ENCODE peak calls at places on chromosomes 1 and 21, in six cellular contexts. V is head of caudate nucleus; R is LoVo; T is naive thymus-derived CD8-positive, alpha-beta T cell; X is lower lobe of right lung; Z is HTR-8/SVneo. D is an unnamed sample.

GRCh38 chr1:167454304-167454928 is 63.9 kb downstream of the CD247 start:
- DNase-seq in Z (no peak), R (no peak), T (peak), X (no peak), V (no peak), D (no peak)

GRCh38 chr1:184419734-184420161 is 32.9 kb downstream of the C1orf21 start:
- DNase-seq in Z (no peak), T (no peak), R (no peak), X (no peak), V (no peak), D (no peak)

GRCh38 chr21:36202721-36203602 is 46.3 kb downstream of the DOP1B start:
- DNase-seq in R (no peak), X (no peak), Z (no peak), V (no peak), T (no peak), D (no peak)

GRCh38 chr1:27872802-27873665 is 690 bp downstream of the THEMIS2 start:
- DNase-seq in X (no peak), Z (no peak), V (no peak), R (no peak), T (peak), D (no peak)

GRCh38 chr21:37484535-37485474 is 118.2 kb downstream of the DYRK1A start:
- DNase-seq in V (no peak), T (no peak), X (no peak), Z (no peak), R (no peak), D (no peak)

GRCh38 chr1:212255705-212256307 is 29.4 kb upstream of the PPP2R5A start:
- DNase-seq in Z (no peak), V (no peak), X (no peak), T (no peak), R (no peak), D (no peak)

GRCh38 chr1:29901618-29902017 is 665.3 kb downstream of the PTPRU start:
- DNase-seq in X (no peak), V (no peak), T (no peak), Z (no peak), R (no peak), D (no peak)

GRCh38 chr1:38826262-38826661 is 33.3 kb downstream of the RRAGC start:
- DNase-seq in T (no peak), X (no peak), R (no peak), Z (no peak), V (no peak), D (no peak)

GRCh38 chr1:86757272-86757984 is 53.1 kb downstream of the SH3GLB1 start:
- DNase-seq in T (no peak), X (no peak), R (no peak), V (no peak), Z (no peak), D (no peak)

GRCh38 chr21:45577806-45578801 is 35.9 kb upstream of the SLC19A1 start:
- DNase-seq in T (no peak), V (no peak), X (peak), Z (no peak), R (peak), D (peak)

GRCh38 chr1:179129702-179130473 is 48.0 kb downstream of the TOR3A start:
- DNase-seq in R (peak), V (no peak), Z (no peak), T (peak), X (no peak), D (no peak)

GRCh38 chr1:235809949-235810348 is 56.8 kb downstream of the LYST start:
- DNase-seq in X (no peak), R (no peak), T (no peak), V (no peak), Z (no peak), D (no peak)

GRCh38 chr1:213060836-213061235 is 9.8 kb downstream of the RPS6KC1 start:
- DNase-seq in Z (no peak), R (no peak), X (no peak), T (no peak), V (no peak), D (no peak)

GRCh38 chr1:171627020-171627419 is 5.0 kb downstream of the MYOCOS start:
- DNase-seq in Z (no peak), V (no peak), R (no peak), T (no peak), X (no peak), D (no peak)

GRCh38 chr1:173016409-173016808 is 34.3 kb downstream of the TNFSF18 start:
- DNase-seq in X (no peak), T (no peak), R (no peak), Z (no peak), V (no peak), D (no peak)

GRCh38 chr1:55362558-55362957 is 147.4 kb upstream of the USP24 start:
- DNase-seq in R (no peak), V (no peak), Z (no peak), X (no peak), T (no peak), D (no peak)

GRCh38 chr1:217921126-217921900 is 290.2 kb downstream of the SPATA17 start:
- DNase-seq in V (no peak), T (no peak), X (no peak), Z (no peak), R (no peak), D (no peak)

GRCh38 chr1:241553886-241554592 is 21.9 kb downstream of the KMO start:
- DNase-seq in R (no peak), Z (no peak), X (peak), V (no peak), T (no peak), D (no peak)

GRCh38 chr1:226637147-226637935 is 88.8 kb downstream of the STUM start:
- DNase-seq in Z (no peak), X (no peak), T (no peak), V (peak), R (no peak), D (no peak)

GRCh38 chr1:53325326-53326087 is 2.4 kb downstream of the LRP8 start:
- DNase-seq in Z (no peak), R (no peak), V (no peak), X (peak), T (no peak), D (no peak)

GRCh38 chr1:226888021-226888420 is 17.6 kb downstream of the PSEN2 start:
- DNase-seq in X (no peak), V (no peak), R (no peak), Z (no peak), T (no peak), D (no peak)

GRCh38 chr1:89692601-89693503 is 59.9 kb downstream of the LRRC8C start:
- DNase-seq in R (no peak), X (no peak), T (no peak), Z (no peak), V (no peak), D (no peak)

GRCh38 chr1:42422672-42423236 is 33.1 kb downstream of the ZMYND12 start:
- DNase-seq in X (no peak), Z (no peak), V (no peak), R (no peak), T (no peak), D (no peak)

GRCh38 chr1:29235955-29236742 is at the start of gene PTPRU:
- DNase-seq in V (peak), T (peak), Z (peak), X (peak), R (peak), D (peak)

GRCh38 chr1:8015036-8015808 is 10.9 kb downstream of the ERRFI1 start:
- DNase-seq in V (peak), Z (peak), R (peak), X (no peak), T (peak), D (no peak)

GRCh38 chr21:28991861-28992525 is 684 bp downstream of the LTN1 start:
- DNase-seq in R (peak), T (no peak), V (peak), X (no peak), Z (no peak), D (no peak)

GRCh38 chr1:247638781-247639180 is 33.4 kb downstream of the OR2G3 start:
- DNase-seq in Z (no peak), R (no peak), X (no peak), T (no peak), V (no peak), D (no peak)

GRCh38 chr1:31324093-31324492 is 27.3 kb downstream of the ZCCHC17 start:
- DNase-seq in X (no peak), T (no peak), V (no peak), R (no peak), Z (no peak), D (no peak)

GRCh38 chr21:42438316-42439205 is 34.9 kb downstream of the UBASH3A start:
- DNase-seq in X (no peak), R (no peak), Z (no peak), V (no peak), T (no peak), D (no peak)

GRCh38 chr1:89781494-89782126 is 39.2 kb upstream of the LRRC8D start:
- DNase-seq in T (peak), X (no peak), V (no peak), R (no peak), Z (no peak), D (peak)

GRCh38 chr1:47179988-47180563 is 9.8 kb downstream of the PDZK1IP1 start:
- DNase-seq in X (no peak), Z (no peak), R (no peak), T (no peak), V (no peak), D (no peak)

GRCh38 chr21:32096411-32096810 is 182.4 kb downstream of the MIS18A start:
- DNase-seq in T (no peak), X (no peak), Z (no peak), R (no peak), V (peak), D (no peak)

GRCh38 chr1:119453021-119453420 is 38.1 kb downstream of the HSD3B2 start:
- DNase-seq in X (no peak), T (no peak), Z (no peak), V (no peak), R (peak), D (no peak)

GRCh38 chr1:160083968-160084770 is 2.8 kb downstream of the KCNJ9 start:
- DNase-seq in V (peak), T (peak), X (peak), R (no peak), Z (peak), D (peak)

GRCh38 chr1:4690951-4691675 is 36.7 kb downstream of the AJAP1 start:
- DNase-seq in X (no peak), R (no peak), V (no peak), Z (peak), T (no peak), D (no peak)

GRCh38 chr1:44390277-44390676 is 14.8 kb upstream of the RNF220 start:
- DNase-seq in V (no peak), R (peak), Z (peak), T (no peak), X (no peak), D (no peak)

GRCh38 chr1:114468047-114468446 is 43.0 kb downstream of the TRIM33 start:
- DNase-seq in Z (no peak), V (no peak), T (no peak), X (no peak), R (no peak), D (no peak)

GRCh38 chr1:184567016-184567415 is 180.2 kb downstream of the C1orf21 start:
- DNase-seq in X (no peak), T (no peak), Z (peak), V (no peak), R (no peak), D (no peak)

GRCh38 chr21:26835027-26835713 is 10.0 kb downstream of the ADAMTS1 start:
- DNase-seq in X (no peak), T (no peak), Z (peak), V (no peak), R (no peak), D (no peak)

D was measured in naive thymus-derived CD4-positive, alpha-beta T cell.